ENCODE peak calls at places on chromosomes 11 and 22, in ten cellular contexts. One of them, this sample, is unnamed.

GRCh38 chr11:87971354-87971753 is 203.9 kb downstream of the RAB38 start:
- DNase-seq in OCI-LY7: no peak
- DNase-seq in caudate nucleus: no peak
- DNase-seq in ELF-1: no peak
- DNase-seq in OCI-M1: no peak
- DNase-seq in astrocyte: no peak
- DNase-seq in stimulated activated CD8-positive, alpha-beta memory T cell treated with anti-CD3 and anti-CD28 coated beads, Interleukin-4, amount 100 ng/mL, for 1 hour: no peak
- DNase-seq in erythroblast: no peak
- DNase-seq in IMR-90: no peak
- DNase-seq in T-helper 9 cell: no peak
- DNase-seq in this sample: no peak

GRCh38 chr22:28346308-28346707 is 333.3 kb downstream of the TTC28 start:
- DNase-seq in erythroblast: no peak
- DNase-seq in IMR-90: no peak
- DNase-seq in ELF-1: no peak
- DNase-seq in caudate nucleus: no peak
- DNase-seq in OCI-LY7: no peak
- DNase-seq in OCI-M1: no peak
- DNase-seq in stimulated activated CD8-positive, alpha-beta memory T cell treated with anti-CD3 and anti-CD28 coated beads, Interleukin-4, amount 100 ng/mL, for 1 hour: no peak
- DNase-seq in T-helper 9 cell: no peak
- DNase-seq in astrocyte: no peak
- DNase-seq in this sample: no peak

GRCh38 chr11:44028816-44029506 is 18.8 kb upstream of the ACCSL start:
- DNase-seq in caudate nucleus: no peak
- DNase-seq in T-helper 9 cell: no peak
- DNase-seq in erythroblast: no peak
- DNase-seq in stimulated activated CD8-positive, alpha-beta memory T cell treated with anti-CD3 and anti-CD28 coated beads, Interleukin-4, amount 100 ng/mL, for 1 hour: no peak
- DNase-seq in IMR-90: no peak
- DNase-seq in OCI-LY7: no peak
- DNase-seq in astrocyte: no peak
- DNase-seq in ELF-1: peak; percentile 54
- DNase-seq in OCI-M1: no peak
- DNase-seq in this sample: no peak

GRCh38 chr11:72398058-72398758 is 36.1 kb downstream of the CLPB start:
- DNase-seq in stimulated activated CD8-positive, alpha-beta memory T cell treated with anti-CD3 and anti-CD28 coated beads, Interleukin-4, amount 100 ng/mL, for 1 hour: no peak
- DNase-seq in T-helper 9 cell: no peak
- DNase-seq in ELF-1: no peak
- DNase-seq in erythroblast: no peak
- DNase-seq in caudate nucleus: no peak
- DNase-seq in IMR-90: no peak
- DNase-seq in OCI-LY7: no peak
- DNase-seq in astrocyte: no peak
- DNase-seq in OCI-M1: no peak
- DNase-seq in this sample: no peak

GRCh38 chr11:127875076-127875475 is 712.3 kb downstream of the ETS1 start:
- DNase-seq in caudate nucleus: no peak
- DNase-seq in erythroblast: no peak
- DNase-seq in astrocyte: peak; percentile 2
- DNase-seq in stimulated activated CD8-positive, alpha-beta memory T cell treated with anti-CD3 and anti-CD28 coated beads, Interleukin-4, amount 100 ng/mL, for 1 hour: no peak
- DNase-seq in T-helper 9 cell: no peak
- DNase-seq in ELF-1: no peak
- DNase-seq in OCI-M1: no peak
- DNase-seq in IMR-90: no peak
- DNase-seq in OCI-LY7: no peak
- DNase-seq in this sample: no peak

GRCh38 chr22:20803696-20804324 is 29.9 kb downstream of the SERPIND1 start:
- DNase-seq in IMR-90: peak; percentile 44
- DNase-seq in stimulated activated CD8-positive, alpha-beta memory T cell treated with anti-CD3 and anti-CD28 coated beads, Interleukin-4, amount 100 ng/mL, for 1 hour: no peak
- DNase-seq in caudate nucleus: no peak
- DNase-seq in ELF-1: peak; percentile 45
- DNase-seq in T-helper 9 cell: no peak
- DNase-seq in astrocyte: no peak
- DNase-seq in OCI-M1: peak; percentile 75
- DNase-seq in erythroblast: peak; percentile 37
- DNase-seq in OCI-LY7: peak; percentile 39
- DNase-seq in this sample: no peak

GRCh38 chr11:22567759-22568158 is 57.9 kb downstream of the FANCF start:
- DNase-seq in erythroblast: no peak
- DNase-seq in T-helper 9 cell: no peak
- DNase-seq in OCI-LY7: no peak
- DNase-seq in IMR-90: no peak
- DNase-seq in caudate nucleus: no peak
- DNase-seq in astrocyte: no peak
- DNase-seq in OCI-M1: no peak
- DNase-seq in stimulated activated CD8-positive, alpha-beta memory T cell treated with anti-CD3 and anti-CD28 coated beads, Interleukin-4, amount 100 ng/mL, for 1 hour: no peak
- DNase-seq in ELF-1: no peak
- DNase-seq in this sample: no peak

GRCh38 chr11:66684635-66685034 is 6.9 kb upstream of the RBM4B start:
- DNase-seq in T-helper 9 cell: no peak
- DNase-seq in caudate nucleus: no peak
- DNase-seq in OCI-M1: no peak
- DNase-seq in erythroblast: no peak
- DNase-seq in ELF-1: no peak
- DNase-seq in stimulated activated CD8-positive, alpha-beta memory T cell treated with anti-CD3 and anti-CD28 coated beads, Interleukin-4, amount 100 ng/mL, for 1 hour: no peak
- DNase-seq in OCI-LY7: no peak
- DNase-seq in astrocyte: no peak
- DNase-seq in IMR-90: no peak
- DNase-seq in this sample: no peak

GRCh38 chr11:13260963-13261599 is 16.5 kb upstream of the BMAL1 start:
- DNase-seq in ELF-1: no peak
- DNase-seq in OCI-M1: no peak
- DNase-seq in T-helper 9 cell: no peak
- DNase-seq in astrocyte: peak; percentile 27
- DNase-seq in erythroblast: no peak
- DNase-seq in OCI-LY7: no peak
- DNase-seq in stimulated activated CD8-positive, alpha-beta memory T cell treated with anti-CD3 and anti-CD28 coated beads, Interleukin-4, amount 100 ng/mL, for 1 hour: no peak
- DNase-seq in IMR-90: peak; percentile 12
- DNase-seq in caudate nucleus: no peak
- DNase-seq in this sample: peak; percentile 7

GRCh38 chr11:75482310-75482606 is 43.5 kb downstream of the GDPD5 start:
- DNase-seq in stimulated activated CD8-positive, alpha-beta memory T cell treated with anti-CD3 and anti-CD28 coated beads, Interleukin-4, amount 100 ng/mL, for 1 hour: no peak
- DNase-seq in T-helper 9 cell: no peak
- DNase-seq in OCI-LY7: no peak
- DNase-seq in erythroblast: peak; percentile 19
- DNase-seq in OCI-M1: no peak
- DNase-seq in astrocyte: no peak
- DNase-seq in ELF-1: no peak
- DNase-seq in caudate nucleus: no peak
- DNase-seq in IMR-90: no peak
- DNase-seq in this sample: no peak

GRCh38 chr22:43823353-43823908 is 11.3 kb upstream of the EFCAB6 start:
- DNase-seq in erythroblast: no peak
- DNase-seq in ELF-1: no peak
- DNase-seq in OCI-LY7: no peak
- DNase-seq in OCI-M1: no peak
- DNase-seq in astrocyte: peak; percentile 4
- DNase-seq in T-helper 9 cell: no peak
- DNase-seq in caudate nucleus: no peak
- DNase-seq in stimulated activated CD8-positive, alpha-beta memory T cell treated with anti-CD3 and anti-CD28 coated beads, Interleukin-4, amount 100 ng/mL, for 1 hour: no peak
- DNase-seq in IMR-90: no peak
- DNase-seq in this sample: no peak

GRCh38 chr11:3217751-3218482 is 696 bp downstream of the MRGPRG start:
- DNase-seq in caudate nucleus: no peak
- DNase-seq in OCI-LY7: no peak
- DNase-seq in T-helper 9 cell: no peak
- DNase-seq in OCI-M1: no peak
- DNase-seq in IMR-90: no peak
- DNase-seq in ELF-1: no peak
- DNase-seq in astrocyte: no peak
- DNase-seq in erythroblast: no peak
- DNase-seq in stimulated activated CD8-positive, alpha-beta memory T cell treated with anti-CD3 and anti-CD28 coated beads, Interleukin-4, amount 100 ng/mL, for 1 hour: no peak
- DNase-seq in this sample: no peak

GRCh38 chr22:22935546-22936157 is 48.0 kb downstream of the IGLL5 start:
- DNase-seq in T-helper 9 cell: no peak
- DNase-seq in IMR-90: no peak
- DNase-seq in astrocyte: no peak
- DNase-seq in caudate nucleus: no peak
- DNase-seq in erythroblast: no peak
- DNase-seq in OCI-LY7: peak; percentile 99
- DNase-seq in stimulated activated CD8-positive, alpha-beta memory T cell treated with anti-CD3 and anti-CD28 coated beads, Interleukin-4, amount 100 ng/mL, for 1 hour: no peak
- DNase-seq in ELF-1: no peak
- DNase-seq in OCI-M1: no peak
- DNase-seq in this sample: no peak

GRCh38 chr22:33049125-33049729 is 9.0 kb downstream of the SYN3 start:
- DNase-seq in T-helper 9 cell: peak; percentile 48
- DNase-seq in caudate nucleus: peak; percentile 67
- DNase-seq in stimulated activated CD8-positive, alpha-beta memory T cell treated with anti-CD3 and anti-CD28 coated beads, Interleukin-4, amount 100 ng/mL, for 1 hour: peak; percentile 4
- DNase-seq in OCI-M1: peak; percentile 83
- DNase-seq in erythroblast: peak; percentile 72
- DNase-seq in astrocyte: peak; percentile 53
- DNase-seq in OCI-LY7: peak; percentile 86
- DNase-seq in IMR-90: peak; percentile 67
- DNase-seq in ELF-1: peak; percentile 76
- DNase-seq in this sample: peak; percentile 57

GRCh38 chr11:86245369-86246292 is 1.1 kb downstream of the EED start:
- DNase-seq in erythroblast: peak; percentile 36
- DNase-seq in caudate nucleus: no peak
- DNase-seq in OCI-LY7: peak; percentile 14
- DNase-seq in ELF-1: peak; percentile 48
- DNase-seq in IMR-90: peak; percentile 6
- DNase-seq in T-helper 9 cell: peak; percentile 1
- DNase-seq in astrocyte: no peak
- DNase-seq in OCI-M1: peak; percentile 90
- DNase-seq in stimulated activated CD8-positive, alpha-beta memory T cell treated with anti-CD3 and anti-CD28 coated beads, Interleukin-4, amount 100 ng/mL, for 1 hour: no peak
- DNase-seq in this sample: no peak

GRCh38 chr22:42269407-42270177 is 861 bp downstream of the TCF20 start:
- DNase-seq in OCI-M1: peak; percentile 51
- DNase-seq in IMR-90: no peak
- DNase-seq in stimulated activated CD8-positive, alpha-beta memory T cell treated with anti-CD3 and anti-CD28 coated beads, Interleukin-4, amount 100 ng/mL, for 1 hour: no peak
- DNase-seq in astrocyte: peak; percentile 9
- DNase-seq in erythroblast: peak; percentile 69
- DNase-seq in OCI-LY7: peak; percentile 82
- DNase-seq in caudate nucleus: no peak
- DNase-seq in ELF-1: peak; percentile 83
- DNase-seq in T-helper 9 cell: peak; percentile 66
- DNase-seq in this sample: peak; percentile 69

GRCh38 chr11:12274056-12274455 is 103.3 kb upstream of the PARVA start:
- DNase-seq in ELF-1: no peak
- DNase-seq in astrocyte: no peak
- DNase-seq in OCI-M1: no peak
- DNase-seq in T-helper 9 cell: no peak
- DNase-seq in IMR-90: no peak
- DNase-seq in OCI-LY7: no peak
- DNase-seq in stimulated activated CD8-positive, alpha-beta memory T cell treated with anti-CD3 and anti-CD28 coated beads, Interleukin-4, amount 100 ng/mL, for 1 hour: no peak
- DNase-seq in caudate nucleus: no peak
- DNase-seq in erythroblast: no peak
- DNase-seq in this sample: no peak

GRCh38 chr11:75946531-75947530 is 131.8 kb downstream of the UVRAG start:
- DNase-seq in IMR-90: peak; percentile 60
- DNase-seq in stimulated activated CD8-positive, alpha-beta memory T cell treated with anti-CD3 and anti-CD28 coated beads, Interleukin-4, amount 100 ng/mL, for 1 hour: no peak
- DNase-seq in erythroblast: no peak
- DNase-seq in OCI-LY7: no peak
- DNase-seq in OCI-M1: peak; percentile 92
- DNase-seq in T-helper 9 cell: no peak
- DNase-seq in astrocyte: peak; percentile 80
- DNase-seq in ELF-1: peak; percentile 8
- DNase-seq in caudate nucleus: no peak
- DNase-seq in this sample: no peak

GRCh38 chr11:17887779-17888178 is 125.1 kb downstream of the SERGEF start:
- DNase-seq in OCI-LY7: no peak
- DNase-seq in ELF-1: peak; percentile 45
- DNase-seq in IMR-90: no peak
- DNase-seq in OCI-M1: no peak
- DNase-seq in erythroblast: no peak
- DNase-seq in caudate nucleus: peak; percentile 5
- DNase-seq in stimulated activated CD8-positive, alpha-beta memory T cell treated with anti-CD3 and anti-CD28 coated beads, Interleukin-4, amount 100 ng/mL, for 1 hour: no peak
- DNase-seq in astrocyte: no peak
- DNase-seq in T-helper 9 cell: no peak
- DNase-seq in this sample: no peak

GRCh38 chr11:111840143-111840542 is 31.2 kb downstream of the ALG9 start:
- DNase-seq in caudate nucleus: no peak
- DNase-seq in OCI-LY7: no peak
- DNase-seq in erythroblast: no peak
- DNase-seq in astrocyte: no peak
- DNase-seq in stimulated activated CD8-positive, alpha-beta memory T cell treated with anti-CD3 and anti-CD28 coated beads, Interleukin-4, amount 100 ng/mL, for 1 hour: no peak
- DNase-seq in OCI-M1: no peak
- DNase-seq in IMR-90: no peak
- DNase-seq in ELF-1: no peak
- DNase-seq in T-helper 9 cell: no peak
- DNase-seq in this sample: no peak